ENCODE peak calls at places on chromosome 3, in six cellular contexts. H is GM12892, J is GM12878, A is K562, G is H1, T is HepG2. K is an unnamed sample.
A peak's percentile ranks its signal among the peaks of the same experiment; 100 is the strongest.

GRCh38 chr3:31407665-31408064 is 125.1 kb upstream of the STT3B start:
- DNase-seq in H (no peak), T (no peak), J (no peak), G (no peak), A (no peak), K (no peak)

GRCh38 chr3:133943639-133944131 is 48.0 kb upstream of the RAB6B start:
- DNase-seq in J (no peak), G (no peak), A (peak; percentile 74), T (no peak), H (no peak), K (no peak)

GRCh38 chr3:50194903-50195500 is 3.6 kb downstream of the GNAT1 start:
- DNase-seq in J (no peak), G (no peak), T (peak; percentile 52), H (peak; percentile 58), A (peak; percentile 85), K (peak; percentile 72)

GRCh38 chr3:140588558-140588957 is 89.3 kb upstream of the TRIM42 start:
- DNase-seq in J (no peak), T (no peak), G (peak; percentile 23), A (no peak), H (no peak), K (no peak)

GRCh38 chr3:130960139-130960779 is 66.4 kb downstream of the ASTE1 start:
- DNase-seq in H (no peak), A (no peak), T (no peak), J (no peak), G (no peak), K (no peak)

GRCh38 chr3:11591006-11591360 is 52.7 kb downstream of the VGLL4 start:
- DNase-seq in J (no peak), T (no peak), A (no peak), G (no peak), H (no peak), K (no peak)

GRCh38 chr3:55721716-55722484 is 234.8 kb upstream of the WNT5A start:
- DNase-seq in G (no peak), H (no peak), A (peak; percentile 7), J (no peak), T (no peak), K (no peak)

GRCh38 chr3:67415504-67415903 is 238.9 kb downstream of the SUCLG2 start:
- DNase-seq in J (no peak), T (no peak), A (no peak), H (no peak), G (no peak), K (no peak)

GRCh38 chr3:52248816-52249547 is 3.4 kb downstream of the PPM1M start:
- DNase-seq in G (no peak), H (no peak), J (no peak), A (no peak), T (no peak), K (no peak)

GRCh38 chr3:160401301-160402095 is 2.0 kb downstream of the SMC4 start:
- DNase-seq in T (peak; percentile 29), J (no peak), H (no peak), A (peak; percentile 60), G (no peak), K (no peak)

GRCh38 chr3:161423911-161424522 is 52.7 kb upstream of the SPTSSB start:
- DNase-seq in G (no peak), T (peak; percentile 41), J (no peak), H (peak; percentile 11), A (peak; percentile 35), K (peak; percentile 18)

GRCh38 chr3:73624363-73625123 is at the start of gene PDZRN3:
- DNase-seq in J (no peak), H (no peak), T (no peak), A (no peak), G (peak; percentile 34), K (no peak)

GRCh38 chr3:50620420-50620819 is 3.5 kb downstream of the MAPKAPK3 start:
- DNase-seq in J (no peak), A (no peak), H (no peak), G (no peak), T (no peak), K (no peak)

GRCh38 chr3:51777985-51778384 is 1.1 kb downstream of the IQCF6 start:
- DNase-seq in J (no peak), A (no peak), H (no peak), G (no peak), T (no peak), K (no peak)

GRCh38 chr3:108159865-108160264 is 62.4 kb downstream of the IFT57 start:
- DNase-seq in A (no peak), G (no peak), J (no peak), H (no peak), T (no peak), K (no peak)

GRCh38 chr3:71447803-71448202 is 135.7 kb downstream of the FOXP1 start:
- DNase-seq in T (no peak), J (no peak), H (no peak), G (no peak), A (no peak), K (no peak)

GRCh38 chr3:27224197-27224596 is 145.0 kb downstream of the NEK10 start:
- DNase-seq in A (no peak), G (no peak), J (no peak), H (no peak), T (no peak), K (no peak)

GRCh38 chr3:142588708-142589107 is 7.5 kb upstream of the PLS1 start:
- DNase-seq in H (no peak), T (no peak), A (no peak), G (no peak), J (no peak), K (no peak)

GRCh38 chr3:43448098-43448497 is 161.8 kb downstream of the SNRK start:
- DNase-seq in A (no peak), T (no peak), J (no peak), H (no peak), G (no peak), K (no peak)

GRCh38 chr3:78351338-78351737 is 1311.4 kb downstream of the ROBO2 start:
- DNase-seq in J (no peak), H (no peak), A (no peak), G (no peak), T (no peak), K (no peak)

GRCh38 chr3:17605032-17605431 is 137.4 kb downstream of the TBC1D5 start:
- DNase-seq in A (no peak), T (peak; percentile 7), J (no peak), H (no peak), G (no peak), K (no peak)

DNA sequence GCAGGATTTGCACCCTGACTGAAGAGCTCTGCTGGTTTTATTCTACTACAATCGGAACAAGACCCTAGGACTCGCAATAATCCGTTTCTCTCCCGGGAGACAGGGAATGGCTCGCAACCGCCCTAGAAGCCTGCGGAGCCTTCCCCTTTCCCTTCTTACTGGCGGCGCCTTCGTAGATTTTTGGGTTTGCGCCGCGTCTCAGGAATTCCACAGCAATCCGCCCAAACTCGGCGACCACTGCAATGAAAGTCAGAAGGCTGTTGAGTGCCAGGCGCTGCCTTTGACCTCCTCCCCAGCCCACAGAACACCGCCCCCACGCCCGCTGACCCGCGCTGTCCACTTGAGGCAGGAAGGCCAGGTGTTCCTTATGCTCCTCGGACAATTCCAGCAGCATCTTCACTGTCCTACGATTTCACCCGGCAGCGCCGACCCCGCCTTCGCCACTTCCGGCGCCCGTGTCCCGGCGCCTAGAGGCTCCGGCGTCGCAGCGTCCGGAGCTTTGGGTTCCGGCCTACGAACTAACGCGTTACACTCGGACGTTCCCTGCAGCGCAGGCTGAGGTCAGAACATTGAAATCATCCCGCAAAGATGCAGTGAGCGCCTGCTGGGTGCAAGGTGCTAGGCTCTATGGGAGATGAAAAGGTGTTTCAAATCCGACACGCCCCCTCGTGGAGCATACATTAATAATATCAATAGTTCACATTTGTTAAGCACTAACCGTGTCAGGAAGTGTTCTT is at the start of gene COMMD2:
- DNase-seq in T (peak; percentile 90), G (peak; percentile 69), J (peak; percentile 84), A (peak; percentile 78), H (peak; percentile 46), K (peak; percentile 57)
- TF ChIP-seq POLR2A in T (peak; percentile 79), G (peak; percentile 94), J (peak; percentile 95), A (peak; percentile 90), H (peak; percentile 91), K (peak; percentile 90)

DNA sequence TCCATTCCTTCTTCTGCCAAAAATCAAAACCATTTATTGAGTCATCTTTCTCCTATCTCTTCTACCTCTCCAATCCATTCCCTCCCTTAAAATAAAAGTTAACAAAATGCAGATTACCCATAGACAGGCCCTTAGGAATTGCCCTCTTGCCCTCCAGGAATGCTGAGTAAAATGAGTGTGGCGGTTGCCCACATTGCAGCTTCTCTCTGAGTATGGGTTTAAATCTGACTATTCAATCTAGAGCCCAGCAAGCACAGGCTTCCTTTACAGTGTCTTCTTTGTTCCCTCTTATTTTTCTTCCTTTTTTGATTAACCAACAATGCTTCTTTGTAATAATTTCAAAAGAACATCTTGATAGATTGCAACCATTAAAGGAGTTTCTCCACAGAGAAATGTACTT is 135.4 kb upstream of the LMCD1 start:
- DNase-seq in H (no peak), A (no peak), G (no peak), T (no peak), J (no peak), K (no peak)
- TF ChIP-seq TAF1 in H (no peak), A (no peak), G (no peak), T (no peak), J (no peak), K (no peak)

GRCh38 chr3:57227930-57228733 is 603 bp downstream of the APPL1 start:
- DNase-seq in A (peak; percentile 16), G (no peak), T (no peak), J (no peak), H (peak; percentile 43), K (no peak)
- TF ChIP-seq POLR2A in A (no peak), G (no peak), T (no peak), J (peak; percentile 67), H (peak; percentile 33), K (no peak)

DNA sequence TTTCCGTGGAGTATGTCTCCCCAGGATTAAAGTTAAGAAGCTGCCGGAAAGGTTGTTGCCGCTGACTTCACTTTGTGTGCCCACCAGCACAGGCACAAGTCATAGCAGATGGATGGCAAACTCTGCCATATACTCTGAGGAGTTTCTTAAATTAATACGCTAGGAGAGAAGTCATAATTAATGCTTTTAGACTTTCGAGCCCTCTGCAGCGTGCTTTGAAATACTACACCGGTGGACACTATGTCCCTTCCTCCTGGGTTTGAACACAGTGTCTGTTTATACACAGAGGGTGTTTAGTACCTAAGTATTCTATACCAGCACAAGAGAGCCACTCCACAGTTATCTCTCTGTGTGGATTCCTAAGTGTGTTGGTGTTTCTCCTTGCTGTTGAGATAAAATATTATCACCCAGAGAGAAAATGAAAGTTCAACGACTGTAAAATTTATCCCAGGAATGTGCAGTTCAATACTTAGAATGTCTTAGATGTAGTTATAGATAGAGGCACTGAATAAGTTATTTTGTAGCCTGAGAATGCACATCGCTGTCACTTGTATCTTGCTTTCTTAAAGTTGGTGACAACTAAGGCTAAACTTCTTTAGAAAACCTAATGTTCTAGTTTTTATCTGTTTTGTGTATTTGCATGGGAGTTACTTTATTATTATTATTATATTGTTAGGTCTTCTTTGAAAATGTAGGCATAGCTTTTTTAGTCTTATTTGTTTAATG is 1.6 kb downstream of the MBNL1 start:
- DNase-seq in A (no peak), T (peak; percentile 39), J (no peak), H (no peak), G (no peak), K (no peak)
- TF ChIP-seq TAF1 in A (no peak), T (no peak), J (no peak), H (no peak), G (no peak), K (no peak)

GRCh38 chr3:48662753-48663488 is at the start of gene CELSR3:
- DNase-seq in H (peak; percentile 59), A (peak; percentile 64), T (peak; percentile 69), J (peak; percentile 33), G (peak; percentile 73), K (no peak)
- TF ChIP-seq POLR2A in H (peak; percentile 40), A (peak; percentile 32), T (peak; percentile 58), J (peak; percentile 45), G (peak; percentile 74), K (no peak)